ENCODE peak calls at places on chromosomes 3 and 15, in six cellular contexts. O is Calu3, B is NCI-H2081, S is epithelial cell of esophagus, C is fibroblast of the aortic adventitia, U is GM04503. Y is an unnamed sample.

GRCh38 chr3:196518999-196519737 is 4.0 kb upstream of the SMCO1 start:
- DNase-seq in O (peak), B (peak), S (peak), C (peak), U (no peak), Y (peak)

GRCh38 chr3:24640330-24640877 is 145.8 kb upstream of the THRB start:
- DNase-seq in O (peak), B (peak), S (peak), C (peak), U (peak), Y (no peak)

GRCh38 chr3:24450142-24450932 is 44.3 kb downstream of the THRB start:
- DNase-seq in O (no peak), B (no peak), S (peak), C (no peak), U (no peak), Y (no peak)

GRCh38 chr15:42094512-42094963 is at the start of gene PLA2G4D:
- DNase-seq in O (no peak), B (peak), S (peak), C (no peak), U (no peak), Y (no peak)

GRCh38 chr3:158430968-158431367 is 140.0 kb upstream of the MLF1 start:
- DNase-seq in O (no peak), B (no peak), S (no peak), C (peak), U (no peak), Y (no peak)

GRCh38 chr15:45242289-45242688 is 9.7 kb upstream of the SLC28A2 start:
- DNase-seq in O (peak), B (no peak), S (no peak), C (peak), U (no peak), Y (no peak)

GRCh38 chr15:87736401-87736800 is 520.1 kb downstream of the NTRK3 start:
- DNase-seq in O (no peak), B (no peak), S (no peak), C (peak), U (peak), Y (no peak)

GRCh38 chr15:63390689-63391088 is 9.0 kb upstream of the CA12 start:
- DNase-seq in O (no peak), B (no peak), S (no peak), C (no peak), U (no peak), Y (no peak)

GRCh38 chr3:197463279-197463678 is 92.5 kb downstream of the BDH1 start:
- DNase-seq in O (no peak), B (no peak), S (no peak), C (peak), U (no peak), Y (no peak)

GRCh38 chr15:69132935-69133861 is 27.2 kb upstream of the GLCE start:
- DNase-seq in O (no peak), B (no peak), S (peak), C (no peak), U (no peak), Y (no peak)